ENCODE peak calls at places on chromosomes 6 and 20, in four cellular contexts. M is H1, B is HepG2, Z is K562. P is an unnamed sample.

GRCh38 chr6:16276991-16277981 is 38.9 kb downstream of the GMPR start:
- DNase-seq in M (peak; percentile 76), B (peak; percentile 85), Z (peak; percentile 95), P (no peak)

GRCh38 chr6:13248053-13248452 is 80.3 kb downstream of the TBC1D7 start:
- DNase-seq in M (no peak), B (peak; percentile 49), Z (no peak), P (no peak)

GRCh38 chr20:10843161-10843711 is 169.4 kb upstream of the JAG1 start:
- DNase-seq in M (no peak), B (no peak), Z (no peak), P (no peak)

GRCh38 chr20:6265204-6265904 is 142.5 kb upstream of the FERMT1 start:
- DNase-seq in M (no peak), B (peak; percentile 55), Z (no peak), P (no peak)

GRCh38 chr6:85460154-85460950 is 10.5 kb downstream of the NT5E start:
- DNase-seq in M (no peak), B (no peak), Z (no peak), P (no peak)

GRCh38 chr6:112231609-112232060 is 22.7 kb downstream of the LAMA4 start:
- DNase-seq in M (no peak), B (no peak), Z (no peak), P (no peak)

GRCh38 chr6:71181565-71181964 is 107.0 kb upstream of the OGFRL1 start:
- DNase-seq in M (no peak), B (peak; percentile 3), Z (no peak), P (no peak)

GRCh38 chr6:111015656-111016190 is 33.9 kb downstream of the RPF2 start:
- DNase-seq in M (no peak), B (no peak), Z (no peak), P (no peak)

GRCh38 chr6:42359021-42359420 is 92.7 kb downstream of the TRERF1 start:
- DNase-seq in M (no peak), B (no peak), Z (no peak), P (no peak)

GRCh38 chr20:32978009-32978335 is 26.3 kb downstream of the SUN5 start:
- DNase-seq in M (no peak), B (no peak), Z (no peak), P (no peak)

GRCh38 chr20:57625181-57625958 is 5.1 kb upstream of the ZBP1 start:
- DNase-seq in M (peak; percentile 1), B (no peak), Z (no peak), P (no peak)

GRCh38 chr20:39070484-39071231 is 108.5 kb downstream of the DHX35 start:
- DNase-seq in M (no peak), B (peak; percentile 71), Z (no peak), P (no peak)

DNA sequence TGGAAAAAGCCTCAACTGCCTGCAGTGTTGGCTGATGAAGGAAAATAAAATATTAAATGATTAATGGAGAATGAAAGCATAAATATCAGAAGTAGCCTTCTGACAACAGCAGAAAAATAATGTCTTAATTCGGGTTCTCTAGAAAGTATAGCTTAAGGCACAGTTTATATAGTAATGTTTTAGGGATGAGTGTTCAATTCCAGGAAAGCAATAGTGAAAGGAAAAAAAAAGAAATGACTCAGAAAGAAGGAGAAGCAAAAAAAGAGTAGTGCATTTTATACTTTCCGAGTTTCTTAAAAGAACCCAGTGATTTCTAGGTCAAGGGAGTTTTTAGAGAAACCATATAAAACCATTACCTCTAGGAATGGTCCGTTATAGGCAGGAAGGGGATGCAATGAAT is 137.3 kb downstream of the HTR1B start:
- DNase-seq in M (no peak), B (no peak), Z (no peak), P (no peak)
- TF ChIP-seq MAX in M (no peak), B (no peak), Z (no peak), P (no peak)

DNA sequence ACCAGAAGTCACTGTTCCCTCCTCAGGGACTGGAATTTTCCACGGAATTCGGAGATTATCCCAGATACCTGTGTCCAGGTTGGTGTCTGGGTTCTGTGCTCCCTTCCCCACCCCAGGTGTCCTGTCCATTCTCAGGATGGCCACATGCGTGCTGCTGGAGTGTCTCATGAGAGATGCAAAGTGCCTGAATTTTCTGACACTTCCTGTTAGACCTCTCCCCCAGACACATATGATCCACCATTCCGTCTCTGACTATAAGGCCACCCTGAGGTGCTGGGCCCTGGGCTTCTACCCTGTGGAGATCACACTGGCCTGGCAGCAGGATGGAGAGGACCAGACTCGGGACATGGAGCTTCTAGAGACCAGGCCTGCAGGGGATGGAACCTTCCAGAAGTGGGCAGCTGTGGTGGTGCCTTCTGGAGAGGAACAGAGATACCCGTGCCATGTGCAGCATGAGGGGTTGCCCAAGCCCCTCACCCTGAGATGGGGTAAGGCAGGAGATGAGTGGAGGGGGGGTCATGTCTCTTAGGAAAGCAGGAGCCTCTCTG is 14.4 kb upstream of the HLA-A start:
- DNase-seq in M (no peak), B (no peak), Z (no peak), P (no peak)
- TF ChIP-seq HDAC6 in M (no peak), B (no peak), Z (no peak), P (no peak)

GRCh38 chr6:123203928-123204327 is 207.9 kb downstream of the CLVS2 start:
- DNase-seq in M (no peak), B (no peak), Z (no peak), P (no peak)
- TF ChIP-seq MAX in M (no peak), B (no peak), Z (no peak), P (no peak)

GRCh38 chr6:52499026-52499425 is 77.8 kb downstream of the TRAM2 start:
- DNase-seq in M (peak; percentile 43), B (no peak), Z (no peak), P (no peak)
- TF ChIP-seq HDAC6 in M (no peak), B (no peak), Z (no peak), P (no peak)

GRCh38 chr6:157287923-157288322 is 35.4 kb downstream of the TMEM242 start:
- DNase-seq in M (no peak), B (no peak), Z (no peak), P (no peak)
- TF ChIP-seq MAX in M (no peak), B (no peak), Z (no peak), P (no peak)

GRCh38 chr6:43926644-43927524 is 156.9 kb downstream of the VEGFA start:
- DNase-seq in M (no peak), B (peak; percentile 90), Z (peak; percentile 90), P (no peak)
- TF ChIP-seq HDAC6 in M (no peak), B (no peak), Z (no peak), P (no peak)

GRCh38 chr20:43771791-43772190 is 45.0 kb upstream of the GTSF1L start:
- DNase-seq in M (no peak), B (no peak), Z (no peak), P (no peak)
- TF ChIP-seq MAX in M (no peak), B (no peak), Z (no peak), P (no peak)

P was measured in GM12878.